ENCODE peak calls at places on chromosome 17, in eight cellular contexts. L is NCI-H774; Q is progenitor cell of endocrine pancreas; I is aorta; K is activated T-cell treated with anti-CD3 and anti-CD28 coated beads, Interleukin-2, amount 50 U/mL, for 4 hours; P is nephron progenitor cell; U is stimulated activated CD4-positive, alpha-beta T cell treated with anti-CD3 and anti-CD28 coated beads, TNF-alpha, amount 100 ng/mL, for 4 hours; A is Calu3. M is an unnamed sample.

GRCh38 chr17:36889955-36890354 is 47.3 kb upstream of the LHX1 start:
- DNase-seq in L (no peak), Q (no peak), I (no peak), K (no peak), P (no peak), U (no peak), A (no peak), M (peak; percentile 56)

GRCh38 chr17:52762147-52762793 is 603.8 kb upstream of the CA10 start:
- DNase-seq in L (no peak), Q (no peak), I (no peak), K (no peak), P (no peak), U (no peak), A (no peak), M (no peak)

GRCh38 chr17:44916781-44917241 is 1.5 kb upstream of the GFAP start:
- DNase-seq in L (no peak), Q (no peak), I (peak; percentile 83), K (no peak), P (no peak), U (no peak), A (peak; percentile 75), M (peak; percentile 45)

GRCh38 chr17:27354051-27354490 is 60.2 kb downstream of the WSB1 start:
- DNase-seq in L (no peak), Q (no peak), I (no peak), K (no peak), P (no peak), U (no peak), A (no peak), M (no peak)

GRCh38 chr17:4393806-4394205 is 27.3 kb upstream of the UBE2G1 start:
- DNase-seq in L (no peak), Q (no peak), I (no peak), K (no peak), P (no peak), U (no peak), A (no peak), M (no peak)

GRCh38 chr17:683040-683439 is 31.6 kb downstream of the VPS53 start:
- DNase-seq in L (no peak), Q (no peak), I (no peak), K (no peak), P (no peak), U (no peak), A (no peak), M (no peak)

GRCh38 chr17:81666092-81666341 is 388 bp downstream of the OXLD1 start:
- DNase-seq in L (no peak), Q (no peak), I (no peak), K (no peak), P (no peak), U (no peak), A (no peak), M (no peak)

GRCh38 chr17:79814966-79815835 is 18.3 kb upstream of the CBX8 start:
- DNase-seq in L (no peak), Q (no peak), I (peak; percentile 67), K (no peak), P (peak; percentile 58), U (no peak), A (peak; percentile 78), M (no peak)

GRCh38 chr17:77846531-77847085 is 111.9 kb upstream of the TNRC6C start:
- DNase-seq in L (no peak), Q (no peak), I (peak; percentile 30), K (no peak), P (no peak), U (no peak), A (no peak), M (no peak)

GRCh38 chr17:55324296-55324978 is 59.7 kb downstream of the HLF start:
- DNase-seq in L (no peak), Q (no peak), I (no peak), K (no peak), P (no peak), U (no peak), A (no peak), M (no peak)

GRCh38 chr17:81420769-81421462 is 25.7 kb downstream of the BAHCC1 start:
- DNase-seq in L (no peak), Q (no peak), I (peak; percentile 91), K (no peak), P (no peak), U (no peak), A (no peak), M (no peak)

M was measured in SK-N-SH.